ENCODE peak calls at places on chromosome 3, in four cellular contexts. S, O, D and Y are unnamed samples.

GRCh38 chr3:36417237-36417636 is 36.9 kb downstream of the STAC start:
- DNase-seq in S (no peak), O (no peak), D (no peak), Y (no peak)

GRCh38 chr3:186915808-186916796 is 14.2 kb upstream of the ST6GAL1 start:
- DNase-seq in O (no peak), S (no peak), D (no peak), Y (no peak)

GRCh38 chr3:189237516-189237915 is 65.7 kb downstream of the TPRG1 start:
- DNase-seq in S (no peak), D (no peak), O (no peak), Y (no peak)

GRCh38 chr3:103918336-103918735 is 1448.4 kb upstream of the ALCAM start:
- DNase-seq in O (no peak), S (no peak), D (no peak), Y (no peak)

GRCh38 chr3:124298951-124299350 is 307.0 kb upstream of the ROPN1 start:
- DNase-seq in O (no peak), S (no peak), D (no peak), Y (no peak)

GRCh38 chr3:62688050-62688449 is 187.2 kb downstream of the CADPS start:
- DNase-seq in D (no peak), O (no peak), S (no peak), Y (no peak)

GRCh38 chr3:105367063-105367405 is 325 bp downstream of the ALCAM start:
- DNase-seq in O (peak), S (peak), D (no peak), Y (no peak)

GRCh38 chr3:119418641-119419040 is 44.8 kb downstream of the TMEM39A start:
- DNase-seq in S (no peak), D (no peak), O (no peak), Y (no peak)

GRCh38 chr3:5194801-5195509 is 7.4 kb downstream of the EDEM1 start:
- DNase-seq in S (no peak), D (no peak), O (no peak), Y (no peak)

GRCh38 chr3:105862217-105862616 is 6.6 kb downstream of the CBLB start:
- DNase-seq in O (no peak), S (no peak), D (no peak), Y (no peak)